ENCODE peak calls at places on chromosomes 12 and 14, in ten cellular contexts. One of them, this sample, is unnamed.
A peak's percentile ranks its signal among the peaks of the same experiment; 100 is the strongest.

GRCh38 chr14:106201376-106201775 is 675.0 kb downstream of the TMEM121 start:
- DNase-seq in foreskin fibroblast: no peak
- DNase-seq in IMR-90: no peak
- DNase-seq in cardiac fibroblast: no peak
- DNase-seq in bronchial epithelial cell: no peak
- DNase-seq in kidney: no peak
- DNase-seq in HepG2: no peak
- DNase-seq in retinal pigment epithelial cell: no peak
- DNase-seq in epithelial cell of proximal tubule: no peak
- DNase-seq in esophagus squamous epithelium: no peak
- DNase-seq in this sample: no peak

GRCh38 chr14:68374682-68375081 is 418.2 kb downstream of the ZFP36L1 start:
- DNase-seq in foreskin fibroblast: no peak
- DNase-seq in IMR-90: no peak
- DNase-seq in cardiac fibroblast: no peak
- DNase-seq in bronchial epithelial cell: no peak
- DNase-seq in kidney: no peak
- DNase-seq in HepG2: no peak
- DNase-seq in retinal pigment epithelial cell: no peak
- DNase-seq in epithelial cell of proximal tubule: no peak
- DNase-seq in esophagus squamous epithelium: no peak
- DNase-seq in this sample: no peak

GRCh38 chr14:86761611-86762010 is 1231.4 kb downstream of the GALC start:
- DNase-seq in foreskin fibroblast: no peak
- DNase-seq in IMR-90: no peak
- DNase-seq in cardiac fibroblast: no peak
- DNase-seq in bronchial epithelial cell: no peak
- DNase-seq in kidney: no peak
- DNase-seq in HepG2: peak; percentile 24
- DNase-seq in retinal pigment epithelial cell: no peak
- DNase-seq in epithelial cell of proximal tubule: no peak
- DNase-seq in esophagus squamous epithelium: no peak
- DNase-seq in this sample: no peak

GRCh38 chr14:55123101-55123500 is 6.0 kb upstream of the LGALS3 start:
- DNase-seq in foreskin fibroblast: peak; percentile 86
- DNase-seq in IMR-90: peak; percentile 98
- DNase-seq in cardiac fibroblast: peak; percentile 94
- DNase-seq in bronchial epithelial cell: peak; percentile 66
- DNase-seq in kidney: no peak
- DNase-seq in HepG2: no peak
- DNase-seq in retinal pigment epithelial cell: peak; percentile 80
- DNase-seq in epithelial cell of proximal tubule: no peak
- DNase-seq in esophagus squamous epithelium: no peak
- DNase-seq in this sample: no peak

GRCh38 chr12:40697566-40698257 is 5.5 kb downstream of the CNTN1 start:
- DNase-seq in foreskin fibroblast: no peak
- DNase-seq in IMR-90: no peak
- DNase-seq in cardiac fibroblast: no peak
- DNase-seq in bronchial epithelial cell: peak; percentile 99
- DNase-seq in kidney: no peak
- DNase-seq in HepG2: no peak
- DNase-seq in retinal pigment epithelial cell: no peak
- DNase-seq in epithelial cell of proximal tubule: no peak
- DNase-seq in esophagus squamous epithelium: no peak
- DNase-seq in this sample: no peak

GRCh38 chr12:77686760-77687159 is 143.9 kb upstream of the NAV3 start:
- DNase-seq in foreskin fibroblast: no peak
- DNase-seq in IMR-90: peak; percentile 34
- DNase-seq in cardiac fibroblast: peak; percentile 22
- DNase-seq in bronchial epithelial cell: peak; percentile 19
- DNase-seq in kidney: no peak
- DNase-seq in HepG2: no peak
- DNase-seq in retinal pigment epithelial cell: no peak
- DNase-seq in epithelial cell of proximal tubule: no peak
- DNase-seq in esophagus squamous epithelium: no peak
- DNase-seq in this sample: no peak

GRCh38 chr14:51609987-51610283 is 41.8 kb upstream of the FRMD6 start:
- DNase-seq in foreskin fibroblast: no peak
- DNase-seq in IMR-90: peak; percentile 59
- DNase-seq in cardiac fibroblast: peak; percentile 57
- DNase-seq in bronchial epithelial cell: no peak
- DNase-seq in kidney: no peak
- DNase-seq in HepG2: no peak
- DNase-seq in retinal pigment epithelial cell: no peak
- DNase-seq in epithelial cell of proximal tubule: no peak
- DNase-seq in esophagus squamous epithelium: no peak
- DNase-seq in this sample: no peak

GRCh38 chr14:75453817-75454434 is 26.1 kb downstream of the JDP2 start:
- DNase-seq in foreskin fibroblast: no peak
- DNase-seq in IMR-90: no peak
- DNase-seq in cardiac fibroblast: no peak
- DNase-seq in bronchial epithelial cell: no peak
- DNase-seq in kidney: no peak
- DNase-seq in HepG2: no peak
- DNase-seq in retinal pigment epithelial cell: no peak
- DNase-seq in epithelial cell of proximal tubule: no peak
- DNase-seq in esophagus squamous epithelium: no peak
- DNase-seq in this sample: no peak

GRCh38 chr12:130375296-130375695 is 37.6 kb downstream of the PIWIL1 start:
- DNase-seq in foreskin fibroblast: no peak
- DNase-seq in IMR-90: no peak
- DNase-seq in cardiac fibroblast: no peak
- DNase-seq in bronchial epithelial cell: no peak
- DNase-seq in kidney: no peak
- DNase-seq in HepG2: no peak
- DNase-seq in retinal pigment epithelial cell: no peak
- DNase-seq in epithelial cell of proximal tubule: no peak
- DNase-seq in esophagus squamous epithelium: no peak
- DNase-seq in this sample: no peak

GRCh38 chr14:30299915-30300314 is 259.0 kb upstream of the G2E3 start:
- DNase-seq in foreskin fibroblast: no peak
- DNase-seq in IMR-90: no peak
- DNase-seq in cardiac fibroblast: peak; percentile 39
- DNase-seq in bronchial epithelial cell: no peak
- DNase-seq in kidney: no peak
- DNase-seq in HepG2: no peak
- DNase-seq in retinal pigment epithelial cell: no peak
- DNase-seq in epithelial cell of proximal tubule: no peak
- DNase-seq in esophagus squamous epithelium: no peak
- DNase-seq in this sample: no peak

GRCh38 chr14:50025776-50026175 is 90.6 kb downstream of the VCPKMT start:
- DNase-seq in foreskin fibroblast: no peak
- DNase-seq in IMR-90: peak; percentile 48
- DNase-seq in cardiac fibroblast: no peak
- DNase-seq in bronchial epithelial cell: peak; percentile 28
- DNase-seq in kidney: no peak
- DNase-seq in HepG2: no peak
- DNase-seq in retinal pigment epithelial cell: no peak
- DNase-seq in epithelial cell of proximal tubule: no peak
- DNase-seq in esophagus squamous epithelium: no peak
- DNase-seq in this sample: no peak

GRCh38 chr14:103333754-103334643 is at the start of gene EIF5:
- DNase-seq in foreskin fibroblast: peak; percentile 99
- DNase-seq in IMR-90: peak; percentile 98
- DNase-seq in cardiac fibroblast: peak; percentile 99
- DNase-seq in bronchial epithelial cell: peak; percentile 92
- DNase-seq in kidney: peak; percentile 100
- DNase-seq in HepG2: peak; percentile 94
- DNase-seq in retinal pigment epithelial cell: peak; percentile 92
- DNase-seq in epithelial cell of proximal tubule: peak; percentile 76
- DNase-seq in esophagus squamous epithelium: peak; percentile 94
- DNase-seq in this sample: peak; percentile 98
- TF ChIP-seq CTCF in foreskin fibroblast: no peak
- TF ChIP-seq CTCF in IMR-90: peak; percentile 8
- TF ChIP-seq CTCF in cardiac fibroblast: peak; percentile 31
- TF ChIP-seq CTCF in bronchial epithelial cell: peak; percentile 16
- TF ChIP-seq CTCF in kidney: peak; percentile 21
- TF ChIP-seq CTCF in HepG2: peak; percentile 23
- TF ChIP-seq CTCF in retinal pigment epithelial cell: peak; percentile 15
- TF ChIP-seq CTCF in epithelial cell of proximal tubule: peak; percentile 29
- TF ChIP-seq CTCF in esophagus squamous epithelium: peak; percentile 8
- TF ChIP-seq CTCF in this sample: no peak

GRCh38 chr14:88791252-88791621 is 1.5 kb downstream of the EML5 start:
- DNase-seq in foreskin fibroblast: no peak
- DNase-seq in IMR-90: no peak
- DNase-seq in cardiac fibroblast: no peak
- DNase-seq in bronchial epithelial cell: no peak
- DNase-seq in kidney: no peak
- DNase-seq in HepG2: no peak
- DNase-seq in retinal pigment epithelial cell: no peak
- DNase-seq in epithelial cell of proximal tubule: no peak
- DNase-seq in esophagus squamous epithelium: no peak
- DNase-seq in this sample: no peak

GRCh38 chr14:88791629-88792571 is 853 bp downstream of the EML5 start:
- DNase-seq in foreskin fibroblast: no peak
- DNase-seq in IMR-90: no peak
- DNase-seq in cardiac fibroblast: no peak
- DNase-seq in bronchial epithelial cell: no peak
- DNase-seq in kidney: peak; percentile 74
- DNase-seq in HepG2: no peak
- DNase-seq in retinal pigment epithelial cell: no peak
- DNase-seq in epithelial cell of proximal tubule: no peak
- DNase-seq in esophagus squamous epithelium: no peak
- DNase-seq in this sample: peak; percentile 13

GRCh38 chr14:88793259-88793625 is 489 bp upstream of the EML5 start:
- DNase-seq in foreskin fibroblast: no peak
- DNase-seq in IMR-90: no peak
- DNase-seq in cardiac fibroblast: no peak
- DNase-seq in bronchial epithelial cell: no peak
- DNase-seq in kidney: no peak
- DNase-seq in HepG2: no peak
- DNase-seq in retinal pigment epithelial cell: no peak
- DNase-seq in epithelial cell of proximal tubule: no peak
- DNase-seq in esophagus squamous epithelium: no peak
- DNase-seq in this sample: no peak

GRCh38 chr14:88790501-88791251 is 2.1 kb downstream of the EML5 start:
- DNase-seq in foreskin fibroblast: no peak
- DNase-seq in IMR-90: no peak
- DNase-seq in cardiac fibroblast: no peak
- DNase-seq in bronchial epithelial cell: no peak
- DNase-seq in kidney: no peak
- DNase-seq in HepG2: no peak
- DNase-seq in retinal pigment epithelial cell: no peak
- DNase-seq in epithelial cell of proximal tubule: no peak
- DNase-seq in esophagus squamous epithelium: no peak
- DNase-seq in this sample: no peak

DNA sequence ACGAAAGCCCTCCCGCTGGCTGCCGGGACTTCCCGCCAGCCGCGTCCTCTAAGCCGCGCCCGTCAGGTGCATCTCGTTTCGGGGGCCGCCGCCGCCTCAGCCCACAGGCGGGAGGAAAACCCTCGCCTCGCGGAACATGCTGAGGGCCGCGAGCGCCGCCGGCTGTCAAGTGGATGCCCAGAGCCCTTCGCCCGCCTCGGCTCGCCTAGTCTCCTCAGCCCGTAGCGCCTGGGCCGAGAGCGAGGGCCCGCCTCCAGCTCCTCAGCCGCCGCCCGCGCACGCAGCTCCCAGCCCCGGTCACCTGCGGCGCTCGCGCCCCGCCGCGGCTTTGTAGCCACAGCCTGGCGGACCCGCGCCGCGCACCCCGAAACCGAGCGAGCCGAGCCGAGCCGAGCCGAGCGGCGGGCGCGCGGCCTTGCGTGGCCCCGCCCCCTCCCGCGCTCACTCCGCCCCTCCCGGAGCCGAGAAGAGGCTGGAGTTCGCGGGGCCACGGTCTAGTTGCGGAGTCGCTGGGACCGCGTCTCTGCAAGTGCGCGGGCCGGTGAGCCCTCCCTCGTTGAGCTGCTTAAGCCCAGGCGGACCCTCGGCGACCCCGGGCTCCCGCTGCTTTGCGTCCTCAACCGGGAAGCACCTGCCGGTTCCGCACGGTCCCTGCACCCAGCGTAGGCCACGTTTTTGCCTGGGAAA is at the start of gene EML5:
- DNase-seq in foreskin fibroblast: peak; percentile 51
- DNase-seq in IMR-90: peak; percentile 73
- DNase-seq in cardiac fibroblast: peak; percentile 54
- DNase-seq in bronchial epithelial cell: peak; percentile 48
- DNase-seq in kidney: peak; percentile 93
- DNase-seq in HepG2: peak; percentile 45
- DNase-seq in retinal pigment epithelial cell: peak; percentile 42
- DNase-seq in epithelial cell of proximal tubule: no peak
- DNase-seq in esophagus squamous epithelium: peak; percentile 55
- DNase-seq in this sample: peak; percentile 90
- TF ChIP-seq CTCF in foreskin fibroblast: peak; percentile 25
- TF ChIP-seq CTCF in IMR-90: peak; percentile 37
- TF ChIP-seq CTCF in cardiac fibroblast: peak; percentile 52
- TF ChIP-seq CTCF in bronchial epithelial cell: peak; percentile 43
- TF ChIP-seq CTCF in kidney: no peak
- TF ChIP-seq CTCF in HepG2: peak; percentile 46
- TF ChIP-seq CTCF in retinal pigment epithelial cell: peak; percentile 38
- TF ChIP-seq CTCF in epithelial cell of proximal tubule: peak; percentile 19
- TF ChIP-seq CTCF in esophagus squamous epithelium: no peak
- TF ChIP-seq CTCF in this sample: peak; percentile 13

DNA sequence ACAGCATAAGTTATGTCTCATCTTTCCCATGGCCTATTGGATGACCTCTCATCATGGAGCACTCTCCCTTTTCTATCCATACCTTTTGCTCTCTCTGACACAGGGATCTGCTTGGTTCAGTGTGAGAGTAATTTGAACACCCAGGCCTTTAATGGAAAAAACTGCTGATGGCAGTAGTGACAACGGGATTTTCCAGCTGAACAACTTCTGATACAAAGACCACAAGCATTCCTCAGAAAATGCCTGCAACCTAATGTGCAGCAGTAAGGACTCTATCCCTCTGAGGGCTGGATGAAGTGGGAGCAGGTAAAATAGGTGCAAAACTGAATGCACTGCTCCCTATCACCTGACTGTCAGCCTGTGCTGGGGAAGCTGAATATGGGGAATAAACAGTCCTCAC is 51.0 kb downstream of the KANSL2 start:
- DNase-seq in foreskin fibroblast: no peak
- DNase-seq in IMR-90: no peak
- DNase-seq in cardiac fibroblast: no peak
- DNase-seq in bronchial epithelial cell: no peak
- DNase-seq in kidney: no peak
- DNase-seq in HepG2: no peak
- DNase-seq in retinal pigment epithelial cell: no peak
- DNase-seq in epithelial cell of proximal tubule: no peak
- DNase-seq in esophagus squamous epithelium: no peak
- DNase-seq in this sample: no peak
- TF ChIP-seq CTCF in foreskin fibroblast: no peak
- TF ChIP-seq CTCF in IMR-90: no peak
- TF ChIP-seq CTCF in cardiac fibroblast: no peak
- TF ChIP-seq CTCF in bronchial epithelial cell: no peak
- TF ChIP-seq CTCF in kidney: no peak
- TF ChIP-seq CTCF in HepG2: no peak
- TF ChIP-seq CTCF in retinal pigment epithelial cell: no peak
- TF ChIP-seq CTCF in epithelial cell of proximal tubule: no peak
- TF ChIP-seq CTCF in esophagus squamous epithelium: no peak
- TF ChIP-seq CTCF in this sample: no peak

DNA sequence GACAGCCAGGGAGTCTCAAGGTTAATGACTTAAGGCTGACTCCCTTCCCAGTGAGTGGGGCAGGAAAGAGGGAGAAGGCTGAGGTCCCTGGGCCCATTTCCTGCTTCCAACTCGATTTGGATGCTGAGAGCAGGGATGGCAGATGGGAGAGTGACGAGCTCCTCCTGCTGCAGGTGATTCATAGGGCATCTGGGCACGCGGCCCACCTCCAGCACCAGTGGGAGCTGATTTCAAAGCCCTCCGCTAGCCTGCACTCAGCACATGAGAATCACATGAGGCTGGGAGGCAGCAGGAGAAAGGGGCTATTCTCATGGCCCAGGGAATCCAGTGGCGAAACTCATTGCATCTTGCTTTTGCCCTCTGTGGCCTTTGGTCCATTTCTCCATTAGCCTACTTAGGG is 90.8 kb downstream of the SSPN start:
- DNase-seq in foreskin fibroblast: no peak
- DNase-seq in IMR-90: no peak
- DNase-seq in cardiac fibroblast: no peak
- DNase-seq in bronchial epithelial cell: no peak
- DNase-seq in kidney: no peak
- DNase-seq in HepG2: no peak
- DNase-seq in retinal pigment epithelial cell: no peak
- DNase-seq in epithelial cell of proximal tubule: no peak
- DNase-seq in esophagus squamous epithelium: no peak
- DNase-seq in this sample: no peak
- TF ChIP-seq CTCF in foreskin fibroblast: no peak
- TF ChIP-seq CTCF in IMR-90: no peak
- TF ChIP-seq CTCF in cardiac fibroblast: no peak
- TF ChIP-seq CTCF in bronchial epithelial cell: no peak
- TF ChIP-seq CTCF in kidney: no peak
- TF ChIP-seq CTCF in HepG2: no peak
- TF ChIP-seq CTCF in retinal pigment epithelial cell: no peak
- TF ChIP-seq CTCF in epithelial cell of proximal tubule: no peak
- TF ChIP-seq CTCF in esophagus squamous epithelium: no peak
- TF ChIP-seq CTCF in this sample: no peak

This sample was measured in nephron progenitor cell.